ENCODE peak calls at places on chromosomes 4 and X, in five cellular contexts. N is H1, R is GM12878, K is A549, S is HepG2. Y is an unnamed sample.

GRCh38 chr4:73417973-73418372 is 13.9 kb downstream of the ALB start:
- DNase-seq in N (no peak), R (no peak), K (no peak), S (no peak), Y (no peak)

GRCh38 chrX:37454537-37455285 is 105.5 kb downstream of the PRRG1 start:
- DNase-seq in N (no peak), R (no peak), K (peak), S (no peak), Y (no peak)

GRCh38 chrX:9498236-9498635 is 33.4 kb downstream of the TBL1X start:
- DNase-seq in N (no peak), R (no peak), K (no peak), S (no peak), Y (no peak)

GRCh38 chr4:78520808-78521226 is 30.8 kb upstream of the ANXA3 start:
- DNase-seq in N (no peak), R (no peak), K (no peak), S (no peak), Y (no peak)

GRCh38 chr4:7867701-7868429 is 71.8 kb downstream of the AFAP1 start:
- DNase-seq in N (no peak), R (no peak), K (peak), S (no peak), Y (no peak)

GRCh38 chr4:72468904-72469502 is 100.0 kb downstream of the ADAMTS3 start:
- DNase-seq in N (no peak), R (no peak), K (peak), S (peak), Y (peak)

GRCh38 chr4:51858605-51859211 is 15.8 kb downstream of the DCUN1D4 start:
- DNase-seq in N (no peak), R (no peak), K (no peak), S (no peak), Y (no peak)

GRCh38 chrX:2697741-2698294 is 6.7 kb downstream of the CD99 start:
- DNase-seq in N (no peak), R (peak), K (no peak), S (no peak), Y (no peak)

GRCh38 chr4:5019796-5020195 is 538 bp upstream of the CYTL1 start:
- DNase-seq in N (no peak), R (no peak), K (no peak), S (no peak), Y (no peak)
- TF ChIP-seq KDM1A in N (no peak), R (no peak), K (no peak), S (no peak), Y (no peak)

GRCh38 chrX:13109811-13110210 is 65.4 kb upstream of the FAM9C start:
- DNase-seq in N (no peak), R (no peak), K (peak), S (no peak), Y (no peak)

GRCh38 chrX:13115457-13115856 is 71.0 kb upstream of the FAM9C start:
- DNase-seq in N (no peak), R (no peak), K (no peak), S (no peak), Y (no peak)

GRCh38 chrX:13112499-13112898 is 68.1 kb upstream of the FAM9C start:
- DNase-seq in N (no peak), R (no peak), K (no peak), S (no peak), Y (no peak)

DNA sequence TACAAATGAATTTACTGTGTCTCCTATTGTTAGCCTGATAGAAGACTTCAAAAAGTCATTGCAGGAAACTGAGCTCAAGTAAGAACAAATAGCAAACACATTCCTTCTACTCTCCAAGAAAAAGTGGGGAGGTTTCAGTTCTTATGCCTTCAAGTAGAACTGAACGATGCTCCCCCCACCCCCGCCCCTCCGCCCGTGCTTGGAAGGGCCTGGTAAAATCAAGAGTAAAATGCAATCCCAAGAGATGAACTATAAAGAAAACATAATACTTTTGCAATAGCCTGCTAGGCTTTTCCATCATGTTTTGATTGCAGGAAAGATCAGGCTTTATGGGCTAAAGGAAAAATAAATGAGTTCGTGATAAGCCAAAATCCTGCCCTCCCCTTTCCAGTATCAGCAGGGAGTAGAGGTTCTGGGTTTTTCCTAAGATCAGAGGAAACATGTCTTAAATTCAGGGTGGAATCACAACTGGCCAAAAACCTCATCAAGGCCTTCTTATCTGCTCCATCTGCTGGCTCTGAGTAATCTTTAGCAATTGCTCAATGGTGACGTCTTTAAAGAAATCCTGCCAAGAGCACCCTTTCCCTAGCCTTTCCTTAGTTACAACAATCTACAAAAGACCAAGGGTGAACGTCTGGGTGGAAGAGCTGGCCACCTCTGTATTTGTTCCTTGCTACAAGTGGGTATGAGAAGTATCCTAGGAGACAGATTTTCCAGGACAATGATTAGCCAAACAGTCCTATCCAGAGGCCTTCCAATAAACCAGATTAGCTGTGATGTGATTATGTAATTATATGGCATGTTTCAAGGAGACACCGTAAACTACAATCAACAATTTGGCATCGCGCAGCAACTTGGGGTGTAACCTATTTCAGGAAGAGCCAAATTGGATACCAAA is 66.3 kb upstream of the FAM9C start:
- DNase-seq in N (no peak), R (no peak), K (peak), S (no peak), Y (no peak)
- TF ChIP-seq KDM1A in N (no peak), R (no peak), K (no peak), S (no peak), Y (no peak)

GRCh38 chrX:108224727-108225455 is 133.3 kb downstream of the ATG4A start:
- DNase-seq in N (no peak), R (peak), K (peak), S (peak), Y (peak)
- TF ChIP-seq KDM1A in N (no peak), R (no peak), K (no peak), S (no peak), Y (no peak)

GRCh38 chr4:149199594-149199993 is 616.0 kb downstream of the IQCM start:
- DNase-seq in N (no peak), R (no peak), K (no peak), S (no peak), Y (no peak)

GRCh38 chr4:149203256-149204001 is 612.2 kb downstream of the IQCM start:
- DNase-seq in N (no peak), R (no peak), K (no peak), S (no peak), Y (no peak)
- TF ChIP-seq KDM1A in N (no peak), R (no peak), K (no peak), S (no peak), Y (no peak)

DNA sequence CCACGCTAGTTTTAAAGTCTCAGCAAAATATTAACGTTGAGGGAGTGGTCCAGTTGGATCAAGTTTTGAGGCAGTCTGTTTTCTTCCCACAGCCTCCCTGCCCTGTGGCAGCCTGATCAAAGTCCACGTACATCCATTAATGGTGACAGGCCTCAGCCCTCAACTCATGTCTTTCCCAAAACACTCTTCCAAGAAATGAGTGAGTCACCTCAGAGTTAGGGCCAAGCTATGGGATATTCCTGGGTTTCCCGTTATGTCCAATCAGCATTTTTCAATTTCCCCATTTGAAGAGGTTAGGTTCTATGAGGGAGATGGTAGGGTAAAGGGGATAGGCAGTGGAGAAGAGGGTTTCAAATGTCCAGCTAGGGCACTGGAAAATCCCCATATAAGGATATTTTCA is 28.5 kb downstream of the EGFL6 start:
- DNase-seq in N (no peak), R (no peak), K (peak), S (no peak), Y (no peak)
- TF ChIP-seq KDM1A in N (no peak), R (no peak), K (no peak), S (no peak), Y (no peak)

GRCh38 chr4:53905935-53906377 is 158.4 kb downstream of the CHIC2 start:
- DNase-seq in N (no peak), R (peak), K (peak), S (peak), Y (no peak)
- TF ChIP-seq KDM1A in N (no peak), R (no peak), K (no peak), S (no peak), Y (no peak)

GRCh38 chrX:154317391-154318000 is 21.9 kb downstream of the TKTL1 start:
- DNase-seq in N (peak), R (no peak), K (peak), S (no peak), Y (peak)
- TF ChIP-seq KDM1A in N (no peak), R (no peak), K (no peak), S (no peak), Y (no peak)